ENCODE peak calls at places on chromosomes 11 and 22, in six cellular contexts. L is endothelial cell; C is activated CD4-positive, alpha-beta T cell treated with anti-CD3 and anti-CD28 coated beads for 48 hours; I is GDM1; M is nephron progenitor cell; F is amniotic epithelial cell. Y is an unnamed sample.

GRCh38 chr22:23833911-23834317 is 4.9 kb downstream of the DERL3 start:
- DNase-seq in L (no peak), C (no peak), I (no peak), M (no peak), F (no peak), Y (peak)

GRCh38 chr22:37184816-37185541 is 3.1 kb downstream of the C1QTNF6 start:
- DNase-seq in L (no peak), C (no peak), I (no peak), M (no peak), F (no peak), Y (peak)

GRCh38 chr11:107859459-107860239 is 1.1 kb upstream of the SLC35F2 start:
- DNase-seq in L (peak), C (peak), I (peak), M (peak), F (no peak), Y (peak)

GRCh38 chr11:206516-207212 is 535 bp downstream of the BET1L start:
- DNase-seq in L (no peak), C (no peak), I (no peak), M (no peak), F (no peak), Y (no peak)

GRCh38 chr11:72780291-72781062 is 13.4 kb downstream of the STARD10 start:
- DNase-seq in L (no peak), C (no peak), I (no peak), M (no peak), F (no peak), Y (no peak)

GRCh38 chr22:33853200-33854097 is 66.8 kb downstream of the LARGE1 start:
- DNase-seq in L (no peak), C (no peak), I (no peak), M (no peak), F (no peak), Y (no peak)

GRCh38 chr11:76542436-76542835 is 97.6 kb downstream of the EMSY start:
- DNase-seq in L (no peak), C (no peak), I (no peak), M (no peak), F (no peak), Y (no peak)

GRCh38 chr11:94581926-94582325 is 14.8 kb downstream of the PIWIL4 start:
- DNase-seq in L (no peak), C (no peak), I (no peak), M (no peak), F (no peak), Y (no peak)

GRCh38 chr11:38937709-38938108 is 2339.7 kb upstream of the RAG2 start:
- DNase-seq in L (no peak), C (no peak), I (no peak), M (no peak), F (no peak), Y (no peak)

GRCh38 chr11:11782532-11783110 is 59.2 kb upstream of the USP47 start:
- DNase-seq in L (no peak), C (no peak), I (no peak), M (no peak), F (no peak), Y (no peak)

GRCh38 chr11:68687986-68688385 is 3.6 kb downstream of the GAL start:
- DNase-seq in L (no peak), C (no peak), I (no peak), M (no peak), F (no peak), Y (no peak)

GRCh38 chr22:42863349-42863911 is 6.4 kb upstream of the ARFGAP3 start:
- DNase-seq in L (no peak), C (peak), I (no peak), M (no peak), F (peak), Y (no peak)

Y was measured in RWPE2.